ENCODE peak calls at places on chromosomes 12 and 14, in ten cellular contexts. Q is uterus; Y is psoas muscle; P is HL-60; I is Panc1; K is CD8-positive, alpha-beta T cell; Z is spleen; E is cardiac muscle cell; N is AG04450; A is mammary epithelial cell. G is an unnamed sample.

GRCh38 chr12:126784328-126784921 is 1482.5 kb upstream of the TMEM132C start:
- DNase-seq in Q (no peak), Y (no peak), P (peak; percentile 26), I (no peak), K (peak; percentile 8), Z (no peak), E (peak; percentile 71), N (no peak), A (peak; percentile 14), G (peak; percentile 21)

GRCh38 chr12:84201976-84202375 is 710.6 kb downstream of the SLC6A15 start:
- DNase-seq in Q (no peak), Y (no peak), P (no peak), I (no peak), K (no peak), Z (no peak), E (no peak), N (no peak), A (no peak), G (no peak)

GRCh38 chr12:101009274-101009673 is 200.8 kb downstream of the SLC5A8 start:
- DNase-seq in Q (no peak), Y (no peak), P (no peak), I (no peak), K (no peak), Z (no peak), E (no peak), N (no peak), A (no peak), G (no peak)

GRCh38 chr14:78758333-78758732 is 588.2 kb downstream of the NRXN3 start:
- DNase-seq in Q (no peak), Y (no peak), P (no peak), I (peak; percentile 25), K (no peak), Z (no peak), E (peak; percentile 78), N (no peak), A (peak; percentile 45), G (no peak)

GRCh38 chr14:59920378-59920683 is 387 bp downstream of the LRRC9 start:
- DNase-seq in Q (no peak), Y (no peak), P (no peak), I (no peak), K (no peak), Z (no peak), E (no peak), N (no peak), A (no peak), G (no peak)

GRCh38 chr12:40010899-40011774 is 94.7 kb downstream of the SLC2A13 start:
- DNase-seq in Q (peak; percentile 21), Y (no peak), P (peak; percentile 67), I (peak; percentile 28), K (peak; percentile 52), Z (no peak), E (peak; percentile 80), N (peak; percentile 36), A (peak; percentile 64), G (peak; percentile 44)

GRCh38 chr12:124916370-124917134 is 2.1 kb upstream of the UBC start:
- DNase-seq in Q (peak; percentile 78), Y (peak; percentile 83), P (peak; percentile 63), I (no peak), K (no peak), Z (peak; percentile 71), E (no peak), N (no peak), A (peak; percentile 92), G (peak; percentile 77)

GRCh38 chr12:60333461-60333860 is 737.6 kb downstream of the SLC16A7 start:
- DNase-seq in Q (no peak), Y (no peak), P (no peak), I (no peak), K (no peak), Z (no peak), E (no peak), N (no peak), A (no peak), G (no peak)

GRCh38 chr14:55600784-55601561 is 21.0 kb downstream of the KTN1 start:
- DNase-seq in Q (no peak), Y (no peak), P (no peak), I (no peak), K (no peak), Z (no peak), E (no peak), N (no peak), A (peak; percentile 56), G (no peak)

GRCh38 chr14:93965287-93965821 is 11.0 kb downstream of the ASB2 start:
- DNase-seq in Q (no peak), Y (no peak), P (no peak), I (no peak), K (no peak), Z (no peak), E (no peak), N (peak; percentile 85), A (peak; percentile 90), G (peak; percentile 88)

GRCh38 chr14:100291305-100292075 is 14.8 kb downstream of the SLC25A29 start:
- DNase-seq in Q (peak; percentile 11), Y (peak; percentile 28), P (no peak), I (no peak), K (no peak), Z (peak; percentile 64), E (no peak), N (no peak), A (no peak), G (no peak)

GRCh38 chr12:50187084-50187900 is 20.1 kb upstream of the CERS5 start:
- DNase-seq in Q (no peak), Y (no peak), P (no peak), I (no peak), K (no peak), Z (no peak), E (no peak), N (peak; percentile 83), A (peak; percentile 26), G (peak; percentile 89)

GRCh38 chr12:16389594-16389993 is 42.1 kb downstream of the MGST1 start:
- DNase-seq in Q (no peak), Y (no peak), P (peak; percentile 75), I (no peak), K (no peak), Z (no peak), E (no peak), N (peak; percentile 59), A (peak; percentile 93), G (peak; percentile 25)

GRCh38 chr12:125015680-125016310 is 22.4 kb downstream of the BRI3BP start:
- DNase-seq in Q (no peak), Y (no peak), P (no peak), I (no peak), K (no peak), Z (no peak), E (no peak), N (no peak), A (no peak), G (no peak)

GRCh38 chr14:92633724-92634123 is 114.7 kb downstream of the LGMN start:
- DNase-seq in Q (no peak), Y (no peak), P (no peak), I (no peak), K (no peak), Z (no peak), E (no peak), N (no peak), A (no peak), G (no peak)

GRCh38 chr12:79407671-79408622 is 282.8 kb downstream of the PAWR start:
- DNase-seq in Q (peak; percentile 56), Y (no peak), P (peak; percentile 4), I (peak; percentile 64), K (no peak), Z (no peak), E (peak; percentile 85), N (peak; percentile 81), A (peak; percentile 81), G (peak; percentile 81)

DNA sequence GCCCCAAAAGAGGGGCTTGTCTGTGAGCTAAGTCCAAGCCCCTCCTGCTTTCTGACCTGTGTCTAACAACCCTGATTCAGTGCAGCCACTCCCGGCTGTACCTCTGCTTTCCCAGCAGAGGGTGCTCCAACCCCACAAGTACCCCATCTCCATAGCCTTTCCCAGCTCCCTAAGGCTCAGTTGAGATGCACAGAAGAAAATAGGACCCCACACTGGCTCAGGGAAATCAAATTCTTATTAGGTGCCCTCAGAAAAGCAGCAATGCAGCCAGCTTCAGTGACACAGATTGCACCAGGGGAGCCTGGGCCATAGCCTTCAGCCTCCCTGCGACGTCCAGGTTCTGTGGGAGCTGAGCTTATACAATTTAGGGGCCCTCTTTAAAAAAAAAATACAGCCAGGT is 49.9 kb downstream of the LRRC74A start:
- DNase-seq in Q (peak; percentile 69), Y (peak; percentile 74), P (peak; percentile 36), I (peak; percentile 55), K (peak; percentile 53), Z (no peak), E (peak; percentile 81), N (peak; percentile 68), A (peak; percentile 63), G (peak; percentile 21)
- TF ChIP-seq CTCF in Q (peak; percentile 90), Y (peak; percentile 96), P (peak; percentile 51), I (peak; percentile 87), K (peak; percentile 76), Z (peak; percentile 88), E (peak; percentile 96), N (peak; percentile 99), A (peak; percentile 96), G (peak; percentile 99)

GRCh38 chr12:10557766-10558165 is 52.1 kb downstream of the EIF2S3B start:
- DNase-seq in Q (no peak), Y (no peak), P (no peak), I (no peak), K (no peak), Z (no peak), E (no peak), N (no peak), A (peak; percentile 65), G (no peak)
- H3K4me3 ChIP-seq in Q (no peak overlapping the region), Y (no peak overlapping the region), P (no peak overlapping the region), I (no peak overlapping the region), K (peak overlapping the region; percentile 62), Z (no peak overlapping the region), E (no peak overlapping the region), N (no peak overlapping the region), A (no peak overlapping the region), G (no peak overlapping the region)

GRCh38 chr12:121626087-121626852 is at the start of gene ORAI1:
- DNase-seq in Q (peak; percentile 96), Y (peak; percentile 98), P (peak; percentile 94), I (no peak), K (peak; percentile 97), Z (peak; percentile 99), E (peak; percentile 98), N (peak; percentile 73), A (peak; percentile 87), G (no peak)
- TF ChIP-seq CTCF in Q (no peak), Y (peak; percentile 25), P (no peak), I (no peak), K (no peak), Z (no peak), E (no peak), N (no peak), A (no peak), G (no peak)

GRCh38 chr12:13196302-13196921 is at the start of gene EMP1:
- DNase-seq in Q (peak; percentile 96), Y (peak; percentile 93), P (peak; percentile 25), I (peak; percentile 91), K (peak; percentile 67), Z (no peak), E (no peak), N (peak; percentile 99), A (peak; percentile 99), G (peak; percentile 99)
- H3K4me3 ChIP-seq in Q (peak within 1 kb of the TSS; percentile 70), Y (peak within 1 kb of the TSS; percentile 65), P (peak within 1 kb of the TSS; percentile 2), I (peak within 1 kb of the TSS; percentile 45), K (peak within 1 kb of the TSS; percentile 44), Z (peak within 1 kb of the TSS; percentile 39), E (no peak within 1 kb of the TSS), N (peak within 1 kb of the TSS; percentile 92), A (peak within 1 kb of the TSS; percentile 93), G (peak within 1 kb of the TSS; percentile 76)

G was measured in AG09309.